ENCODE peak calls at places on chromosomes 13 and 19, in six cellular contexts. One of them, this sample, is unnamed.

GRCh38 chr19:50780753-50781480 is 9.3 kb upstream of the ACP4 start:
- DNase-seq in lung: peak; percentile 57
- DNase-seq in breast epithelium: no peak
- DNase-seq in K562: no peak
- DNase-seq in small intestine: no peak
- DNase-seq in heart right ventricle: no peak
- DNase-seq in this sample: no peak

GRCh38 chr19:1394252-1395193 is 6.8 kb downstream of the GAMT start:
- DNase-seq in lung: no peak
- DNase-seq in breast epithelium: no peak
- DNase-seq in K562: peak; percentile 58
- DNase-seq in small intestine: no peak
- DNase-seq in heart right ventricle: no peak
- DNase-seq in this sample: no peak

GRCh38 chr13:34037636-34038325 is 219.8 kb downstream of the RFC3 start:
- DNase-seq in lung: no peak
- DNase-seq in breast epithelium: no peak
- DNase-seq in K562: no peak
- DNase-seq in small intestine: no peak
- DNase-seq in heart right ventricle: no peak
- DNase-seq in this sample: no peak

GRCh38 chr13:44768233-44768632 is 192.1 kb upstream of the TSC22D1 start:
- DNase-seq in lung: no peak
- DNase-seq in breast epithelium: no peak
- DNase-seq in K562: no peak
- DNase-seq in small intestine: no peak
- DNase-seq in heart right ventricle: no peak
- DNase-seq in this sample: no peak

GRCh38 chr19:46373573-46374359 is 26.9 kb downstream of the PPP5C start:
- DNase-seq in lung: peak; percentile 92
- DNase-seq in breast epithelium: peak; percentile 98
- DNase-seq in K562: no peak
- DNase-seq in small intestine: peak; percentile 80
- DNase-seq in heart right ventricle: peak; percentile 80
- DNase-seq in this sample: peak; percentile 95

GRCh38 chr13:47809411-47809810 is 191.7 kb downstream of the SUCLA2 start:
- DNase-seq in lung: no peak
- DNase-seq in breast epithelium: no peak
- DNase-seq in K562: no peak
- DNase-seq in small intestine: no peak
- DNase-seq in heart right ventricle: no peak
- DNase-seq in this sample: no peak

GRCh38 chr13:100149389-100149788 is 60.5 kb downstream of the PCCA start:
- DNase-seq in lung: no peak
- DNase-seq in breast epithelium: no peak
- DNase-seq in K562: no peak
- DNase-seq in small intestine: no peak
- DNase-seq in heart right ventricle: no peak
- DNase-seq in this sample: no peak

GRCh38 chr13:79442706-79443105 is 36.7 kb upstream of the RBM26 start:
- DNase-seq in lung: no peak
- DNase-seq in breast epithelium: no peak
- DNase-seq in K562: no peak
- DNase-seq in small intestine: no peak
- DNase-seq in heart right ventricle: no peak
- DNase-seq in this sample: no peak

GRCh38 chr19:40163541-40164129 is 27.6 kb upstream of the MAP3K10 start:
- DNase-seq in lung: no peak
- DNase-seq in breast epithelium: no peak
- DNase-seq in K562: no peak
- DNase-seq in small intestine: no peak
- DNase-seq in heart right ventricle: no peak
- DNase-seq in this sample: no peak

GRCh38 chr13:62631124-62631523 is 1215.5 kb upstream of the PCDH20 start:
- DNase-seq in lung: no peak
- DNase-seq in breast epithelium: no peak
- DNase-seq in K562: no peak
- DNase-seq in small intestine: no peak
- DNase-seq in heart right ventricle: no peak
- DNase-seq in this sample: no peak

GRCh38 chr13:110593430-110594130 is 21.8 kb upstream of the NAXD start:
- DNase-seq in lung: no peak
- DNase-seq in breast epithelium: no peak
- DNase-seq in K562: peak; percentile 77
- DNase-seq in small intestine: peak; percentile 78
- DNase-seq in heart right ventricle: no peak
- DNase-seq in this sample: no peak

GRCh38 chr19:46863818-46864629 is 3.2 kb downstream of the ARHGAP35 start:
- DNase-seq in lung: peak; percentile 81
- DNase-seq in breast epithelium: peak; percentile 65
- DNase-seq in K562: no peak
- DNase-seq in small intestine: peak; percentile 45
- DNase-seq in heart right ventricle: no peak
- DNase-seq in this sample: no peak

DNA sequence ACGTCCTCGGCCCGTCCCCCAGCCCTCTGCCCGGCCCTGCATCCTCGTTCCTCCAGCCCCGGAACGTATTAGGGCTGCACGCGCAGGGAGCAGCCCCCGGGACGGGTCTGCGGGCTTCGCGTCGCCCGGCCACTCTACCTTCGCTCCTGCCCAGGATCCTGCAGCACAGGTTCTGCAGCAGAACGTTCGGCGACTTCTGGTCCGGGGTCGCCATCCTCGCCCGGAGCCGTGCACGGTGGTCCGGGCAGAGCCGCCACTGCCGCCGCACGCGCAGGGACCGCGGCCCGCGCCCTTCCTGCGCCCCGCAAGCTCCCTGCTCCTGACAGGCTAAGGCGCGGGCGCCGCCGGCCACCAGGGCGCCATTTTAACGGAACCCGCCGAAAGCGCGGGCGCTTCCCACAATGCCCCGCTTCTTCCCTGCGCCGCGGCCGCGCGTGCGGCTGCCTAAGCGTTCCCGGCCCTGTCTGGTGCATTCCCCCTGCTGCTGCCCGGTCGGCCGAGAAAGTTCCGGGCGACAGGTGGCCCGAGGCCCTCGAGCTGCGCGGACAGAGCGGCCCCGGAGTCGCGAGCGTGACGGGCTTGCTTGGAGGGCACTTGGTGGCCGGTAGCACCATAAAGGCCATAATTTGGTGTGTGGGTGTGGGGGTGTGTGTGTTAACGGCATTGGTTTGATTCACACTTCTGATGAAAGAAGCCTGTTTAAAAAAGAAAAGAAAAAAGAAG is at the start of gene TUBGCP3:
- DNase-seq in lung: peak; percentile 86
- DNase-seq in breast epithelium: peak; percentile 53
- DNase-seq in K562: peak; percentile 86
- DNase-seq in small intestine: peak; percentile 80
- DNase-seq in heart right ventricle: peak; percentile 85
- DNase-seq in this sample: peak; percentile 81
- H3K4me1 ChIP-seq in lung: peaks cover 4% of the 10 kb centered on the region
- H3K4me1 ChIP-seq in breast epithelium: no peaks in the 10 kb centered on the region
- H3K4me1 ChIP-seq in K562: peaks cover 23% of the 10 kb centered on the region
- H3K4me1 ChIP-seq in small intestine: peaks cover 4% of the 10 kb centered on the region
- H3K4me1 ChIP-seq in heart right ventricle: peaks cover 14% of the 10 kb centered on the region
- H3K4me1 ChIP-seq in this sample: no peaks in the 10 kb centered on the region

GRCh38 chr13:35879111-35879510 is 252.1 kb downstream of the DCLK1 start:
- DNase-seq in lung: no peak
- DNase-seq in breast epithelium: no peak
- DNase-seq in K562: no peak
- DNase-seq in small intestine: no peak
- DNase-seq in heart right ventricle: no peak
- DNase-seq in this sample: no peak

GRCh38 chr13:35882722-35883497 is 248.3 kb downstream of the DCLK1 start:
- DNase-seq in lung: peak; percentile 24
- DNase-seq in breast epithelium: no peak
- DNase-seq in K562: no peak
- DNase-seq in small intestine: no peak
- DNase-seq in heart right ventricle: no peak
- DNase-seq in this sample: no peak

GRCh38 chr13:35876601-35877000 is 254.6 kb downstream of the DCLK1 start:
- DNase-seq in lung: no peak
- DNase-seq in breast epithelium: no peak
- DNase-seq in K562: no peak
- DNase-seq in small intestine: no peak
- DNase-seq in heart right ventricle: no peak
- DNase-seq in this sample: no peak

GRCh38 chr13:35884211-35884610 is 247.0 kb downstream of the DCLK1 start:
- DNase-seq in lung: no peak
- DNase-seq in breast epithelium: no peak
- DNase-seq in K562: no peak
- DNase-seq in small intestine: no peak
- DNase-seq in heart right ventricle: no peak
- DNase-seq in this sample: no peak

DNA sequence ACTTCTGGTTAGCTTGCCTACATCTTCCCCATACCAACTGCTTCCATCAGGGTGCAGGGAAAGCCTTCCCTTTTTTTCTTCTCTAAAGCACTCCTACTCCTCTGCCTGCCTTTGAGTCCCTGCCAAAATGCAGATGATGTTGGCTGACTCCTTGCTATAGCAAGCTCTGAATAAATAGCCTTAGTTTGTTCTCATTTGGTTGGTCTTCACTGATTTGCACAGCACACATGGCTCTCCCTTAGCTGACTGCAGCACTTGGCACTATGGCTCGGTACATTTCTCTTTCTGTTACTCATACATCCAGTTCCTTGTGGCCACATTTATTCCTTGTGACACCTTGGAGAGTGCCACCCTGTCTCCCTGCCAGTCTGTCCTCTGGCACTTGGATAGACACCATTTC is 249.8 kb downstream of the DCLK1 start:
- DNase-seq in lung: peak; percentile 23
- DNase-seq in breast epithelium: no peak
- DNase-seq in K562: no peak
- DNase-seq in small intestine: no peak
- DNase-seq in heart right ventricle: no peak
- DNase-seq in this sample: no peak
- H3K27ac ChIP-seq in lung: no peak overlapping the region
- H3K27ac ChIP-seq in breast epithelium: no peak overlapping the region
- H3K27ac ChIP-seq in K562: no peak overlapping the region
- H3K27ac ChIP-seq in small intestine: no peak overlapping the region
- H3K27ac ChIP-seq in heart right ventricle: no peak overlapping the region
- H3K27ac ChIP-seq in this sample: no peak overlapping the region

GRCh38 chr19:15330801-15331418 is 1.4 kb downstream of the BRD4 start:
- DNase-seq in lung: no peak
- DNase-seq in breast epithelium: peak; percentile 39
- DNase-seq in K562: peak; percentile 37
- DNase-seq in small intestine: peak; percentile 42
- DNase-seq in heart right ventricle: no peak
- DNase-seq in this sample: peak; percentile 37

GRCh38 chr19:15332311-15332996 is at the start of gene BRD4:
- DNase-seq in lung: peak; percentile 65
- DNase-seq in breast epithelium: peak; percentile 50
- DNase-seq in K562: peak; percentile 80
- DNase-seq in small intestine: peak; percentile 51
- DNase-seq in heart right ventricle: peak; percentile 64
- DNase-seq in this sample: peak; percentile 79

GRCh38 chr19:15328312-15328711 is 4.0 kb downstream of the BRD4 start:
- DNase-seq in lung: peak; percentile 75
- DNase-seq in breast epithelium: no peak
- DNase-seq in K562: no peak
- DNase-seq in small intestine: no peak
- DNase-seq in heart right ventricle: no peak
- DNase-seq in this sample: no peak

GRCh38 chr19:15337202-15337601 is 4.9 kb upstream of the BRD4 start:
- DNase-seq in lung: no peak
- DNase-seq in breast epithelium: no peak
- DNase-seq in K562: no peak
- DNase-seq in small intestine: no peak
- DNase-seq in heart right ventricle: no peak
- DNase-seq in this sample: no peak

DNA sequence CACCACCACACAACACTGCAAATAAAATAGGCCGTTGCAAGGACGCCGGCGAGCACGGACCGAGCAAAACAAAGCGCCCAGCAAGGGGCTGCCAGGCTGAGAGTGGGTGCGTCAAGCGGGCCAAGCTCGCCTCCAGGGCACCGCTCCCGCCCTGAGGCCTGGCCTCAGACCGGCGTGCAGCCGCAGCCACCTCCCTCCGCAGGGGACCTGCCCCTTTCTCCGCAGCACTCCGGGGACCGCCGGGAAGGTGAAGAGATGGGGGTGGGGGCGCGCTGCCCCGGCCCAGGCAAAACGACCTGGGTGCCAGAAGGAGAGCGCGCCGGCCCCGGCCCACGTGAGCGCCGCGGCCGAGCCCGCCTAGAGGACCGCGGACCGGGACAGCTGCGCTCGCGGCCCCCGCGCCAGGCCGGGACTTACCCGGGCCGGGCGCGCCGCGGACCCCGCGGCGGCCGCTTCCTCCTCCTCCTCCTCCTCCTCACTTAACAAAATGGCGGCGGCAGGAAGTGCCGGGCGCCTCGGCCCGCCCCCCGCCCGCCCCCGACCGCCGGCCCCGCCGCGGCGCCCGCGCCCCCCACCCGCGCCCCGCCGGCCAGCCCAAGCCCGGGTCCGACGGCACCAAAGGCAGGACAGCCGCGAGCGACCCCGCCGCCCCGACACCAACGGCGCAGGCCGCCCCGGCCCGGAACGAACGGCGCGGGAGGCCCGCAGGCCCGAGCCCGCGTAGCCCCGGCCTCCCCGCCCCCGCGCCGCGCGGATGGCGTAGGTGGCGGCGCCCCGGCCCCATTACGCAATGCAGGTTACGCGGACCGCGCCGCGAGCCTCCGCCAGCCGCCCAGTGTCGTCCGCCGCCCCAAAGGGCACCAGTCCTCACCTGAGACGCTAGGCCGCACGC is 674 bp downstream of the BRD4 start:
- DNase-seq in lung: peak; percentile 42
- DNase-seq in breast epithelium: peak; percentile 39
- DNase-seq in K562: peak; percentile 74
- DNase-seq in small intestine: peak; percentile 54
- DNase-seq in heart right ventricle: peak; percentile 42
- DNase-seq in this sample: peak; percentile 41
- H3K4me1 ChIP-seq in lung: peaks cover 30% of the 10 kb centered on the region
- H3K4me1 ChIP-seq in breast epithelium: peaks cover 3% of the 10 kb centered on the region
- H3K4me1 ChIP-seq in K562: peaks cover 34% of the 10 kb centered on the region
- H3K4me1 ChIP-seq in small intestine: peaks cover 15% of the 10 kb centered on the region
- H3K4me1 ChIP-seq in heart right ventricle: peaks cover 45% of the 10 kb centered on the region
- H3K4me1 ChIP-seq in this sample: no peaks in the 10 kb centered on the region

DNA sequence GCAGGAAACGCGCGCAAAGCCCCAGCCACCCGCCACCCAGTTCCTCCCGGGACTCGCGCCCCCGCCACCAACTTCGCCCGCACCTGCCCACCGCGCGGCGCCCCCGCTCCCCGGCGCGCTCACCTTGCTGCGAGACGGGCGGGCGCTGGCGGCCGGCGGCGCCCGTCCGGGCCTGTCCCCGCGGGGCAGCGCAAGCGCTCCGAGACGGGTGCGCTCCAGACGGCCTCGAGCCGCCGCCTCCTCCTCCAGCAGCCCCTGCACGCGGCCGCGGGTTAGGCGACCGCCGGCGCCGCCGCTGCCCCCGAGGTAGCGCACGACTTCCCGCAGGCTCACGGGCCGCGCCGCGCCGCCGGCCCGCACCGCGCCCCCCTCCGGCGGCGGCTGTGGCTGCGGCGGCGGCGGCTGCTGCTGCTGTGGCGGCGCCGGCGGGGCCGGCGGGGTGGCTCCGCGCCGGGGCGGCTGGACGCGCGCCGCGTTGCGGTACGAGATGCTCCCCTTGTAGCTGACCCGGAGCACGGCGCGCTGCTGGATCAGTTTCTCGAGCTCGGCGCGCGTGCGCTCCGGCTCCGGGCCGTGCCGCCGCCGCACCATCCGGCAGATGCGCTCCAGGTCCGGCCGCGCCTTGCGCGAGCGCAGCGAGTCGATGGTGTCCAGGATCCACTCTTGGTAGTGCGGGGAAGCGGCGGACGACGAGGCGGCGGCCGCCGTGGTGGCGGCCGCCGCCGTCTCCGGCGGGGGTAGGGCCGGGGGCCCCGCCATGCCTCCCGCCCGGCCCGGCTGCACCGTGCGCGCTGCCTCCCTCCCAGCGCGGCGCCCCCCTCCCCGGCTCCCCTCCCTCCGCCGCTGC is 666 bp downstream of the SAMD1 start:
- DNase-seq in lung: no peak
- DNase-seq in breast epithelium: no peak
- DNase-seq in K562: peak; percentile 76
- DNase-seq in small intestine: peak; percentile 54
- DNase-seq in heart right ventricle: no peak
- DNase-seq in this sample: no peak
- H3K27ac ChIP-seq in lung: peak overlapping the region; percentile 83
- H3K27ac ChIP-seq in breast epithelium: peak overlapping the region; percentile 65
- H3K27ac ChIP-seq in K562: peak overlapping the region; percentile 79
- H3K27ac ChIP-seq in small intestine: peak overlapping the region; percentile 79
- H3K27ac ChIP-seq in heart right ventricle: peak overlapping the region; percentile 96
- H3K27ac ChIP-seq in this sample: peak overlapping the region; percentile 60